ENCODE peak calls at places on chromosome X, in eight cellular contexts. One of them, this sample, is unnamed.

GRCh38 chrX:123830309-123830708 is 29.5 kb upstream of the XIAP start:
- DNase-seq in Caco-2: peak; percentile 68
- DNase-seq in prostate gland: no peak
- DNase-seq in left colon: peak; percentile 67
- DNase-seq in EH: no peak
- DNase-seq in NCI-H1105 treated with DMSO at 0.1 percent for 48 hours: no peak
- DNase-seq in thyroid gland: peak; percentile 85
- DNase-seq in NCI-H524: no peak
- DNase-seq in this sample: peak; percentile 88

GRCh38 chrX:72381439-72382198 is 75.9 kb upstream of the CITED1 start:
- DNase-seq in NCI-H524: no peak
- DNase-seq in NCI-H1105 treated with DMSO at 0.1 percent for 48 hours: no peak
- DNase-seq in thyroid gland: peak; percentile 47
- DNase-seq in prostate gland: no peak
- DNase-seq in left colon: no peak
- DNase-seq in Caco-2: no peak
- DNase-seq in EH: no peak
- DNase-seq in this sample: peak; percentile 76

GRCh38 chrX:39164212-39164611 is 363.0 kb downstream of the MID1IP1 start:
- DNase-seq in EH: no peak
- DNase-seq in NCI-H524: peak; percentile 7
- DNase-seq in thyroid gland: peak; percentile 54
- DNase-seq in NCI-H1105 treated with DMSO at 0.1 percent for 48 hours: no peak
- DNase-seq in prostate gland: no peak
- DNase-seq in left colon: no peak
- DNase-seq in Caco-2: no peak
- DNase-seq in this sample: no peak

GRCh38 chrX:11944486-11944885 is 186.4 kb downstream of the MSL3 start:
- DNase-seq in Caco-2: peak; percentile 39
- DNase-seq in NCI-H524: peak; percentile 29
- DNase-seq in NCI-H1105 treated with DMSO at 0.1 percent for 48 hours: no peak
- DNase-seq in prostate gland: no peak
- DNase-seq in thyroid gland: no peak
- DNase-seq in left colon: no peak
- DNase-seq in EH: peak; percentile 67
- DNase-seq in this sample: no peak

GRCh38 chrX:126770179-126770578 is 49.4 kb upstream of the PRR32 start:
- DNase-seq in thyroid gland: no peak
- DNase-seq in NCI-H524: peak; percentile 9
- DNase-seq in left colon: no peak
- DNase-seq in prostate gland: no peak
- DNase-seq in NCI-H1105 treated with DMSO at 0.1 percent for 48 hours: no peak
- DNase-seq in Caco-2: peak; percentile 30
- DNase-seq in EH: no peak
- DNase-seq in this sample: no peak

GRCh38 chrX:72396117-72396516 is 90.4 kb upstream of the CITED1 start:
- DNase-seq in NCI-H524: no peak
- DNase-seq in NCI-H1105 treated with DMSO at 0.1 percent for 48 hours: no peak
- DNase-seq in EH: no peak
- DNase-seq in left colon: no peak
- DNase-seq in thyroid gland: peak; percentile 45
- DNase-seq in prostate gland: no peak
- DNase-seq in Caco-2: no peak
- DNase-seq in this sample: no peak

GRCh38 chrX:40371376-40371775 is 209.4 kb upstream of the ATP6AP2 start:
- DNase-seq in prostate gland: no peak
- DNase-seq in left colon: no peak
- DNase-seq in NCI-H1105 treated with DMSO at 0.1 percent for 48 hours: no peak
- DNase-seq in thyroid gland: no peak
- DNase-seq in Caco-2: no peak
- DNase-seq in EH: no peak
- DNase-seq in NCI-H524: no peak
- DNase-seq in this sample: no peak

GRCh38 chrX:9522756-9523155 is 57.9 kb downstream of the TBL1X start:
- DNase-seq in thyroid gland: no peak
- DNase-seq in left colon: no peak
- DNase-seq in NCI-H1105 treated with DMSO at 0.1 percent for 48 hours: no peak
- DNase-seq in Caco-2: no peak
- DNase-seq in prostate gland: no peak
- DNase-seq in NCI-H524: no peak
- DNase-seq in EH: peak; percentile 15
- DNase-seq in this sample: no peak

GRCh38 chrX:53441531-53442321 is 7.6 kb upstream of the HSD17B10 start:
- DNase-seq in prostate gland: peak; percentile 51
- DNase-seq in left colon: peak; percentile 84
- DNase-seq in EH: peak; percentile 78
- DNase-seq in NCI-H1105 treated with DMSO at 0.1 percent for 48 hours: peak; percentile 84
- DNase-seq in Caco-2: peak; percentile 84
- DNase-seq in thyroid gland: peak; percentile 73
- DNase-seq in NCI-H524: peak; percentile 94
- DNase-seq in this sample: peak; percentile 63

GRCh38 chrX:11787564-11787963 is 29.5 kb downstream of the MSL3 start:
- DNase-seq in left colon: peak; percentile 59
- DNase-seq in thyroid gland: peak; percentile 67
- DNase-seq in NCI-H524: no peak
- DNase-seq in prostate gland: peak; percentile 39
- DNase-seq in EH: peak; percentile 7
- DNase-seq in NCI-H1105 treated with DMSO at 0.1 percent for 48 hours: no peak
- DNase-seq in Caco-2: no peak
- DNase-seq in this sample: no peak

GRCh38 chrX:47187106-47187677 is 6.4 kb upstream of the UBA1 start:
- DNase-seq in thyroid gland: peak; percentile 91
- DNase-seq in left colon: no peak
- DNase-seq in prostate gland: no peak
- DNase-seq in Caco-2: no peak
- DNase-seq in EH: no peak
- DNase-seq in NCI-H524: no peak
- DNase-seq in NCI-H1105 treated with DMSO at 0.1 percent for 48 hours: no peak
- DNase-seq in this sample: peak; percentile 40

GRCh38 chrX:23919706-23920320 is 12.0 kb downstream of the CXorf58 start:
- DNase-seq in NCI-H524: no peak
- DNase-seq in EH: peak; percentile 13
- DNase-seq in Caco-2: no peak
- DNase-seq in thyroid gland: peak; percentile 63
- DNase-seq in prostate gland: no peak
- DNase-seq in NCI-H1105 treated with DMSO at 0.1 percent for 48 hours: no peak
- DNase-seq in left colon: no peak
- DNase-seq in this sample: no peak

GRCh38 chrX:13110427-13111324 is 66.3 kb upstream of the FAM9C start:
- DNase-seq in thyroid gland: no peak
- DNase-seq in NCI-H1105 treated with DMSO at 0.1 percent for 48 hours: peak; percentile 26
- DNase-seq in EH: peak; percentile 96
- DNase-seq in left colon: no peak
- DNase-seq in Caco-2: no peak
- DNase-seq in NCI-H524: no peak
- DNase-seq in prostate gland: peak; percentile 6
- DNase-seq in this sample: no peak

GRCh38 chrX:68508799-68509198 is 9.9 kb downstream of the YIPF6 start:
- DNase-seq in left colon: no peak
- DNase-seq in NCI-H524: no peak
- DNase-seq in thyroid gland: no peak
- DNase-seq in NCI-H1105 treated with DMSO at 0.1 percent for 48 hours: no peak
- DNase-seq in EH: peak; percentile 6
- DNase-seq in prostate gland: no peak
- DNase-seq in Caco-2: no peak
- DNase-seq in this sample: no peak

GRCh38 chrX:155070038-155070437 is 898 bp downstream of the CMC4 start:
- DNase-seq in NCI-H1105 treated with DMSO at 0.1 percent for 48 hours: peak; percentile 21
- DNase-seq in Caco-2: no peak
- DNase-seq in NCI-H524: no peak
- DNase-seq in EH: no peak
- DNase-seq in thyroid gland: no peak
- DNase-seq in prostate gland: no peak
- DNase-seq in left colon: no peak
- DNase-seq in this sample: no peak

GRCh38 chrX:69614896-69615295 is 1.0 kb upstream of the EDA start:
- DNase-seq in left colon: no peak
- DNase-seq in EH: no peak
- DNase-seq in prostate gland: no peak
- DNase-seq in Caco-2: no peak
- DNase-seq in thyroid gland: no peak
- DNase-seq in NCI-H1105 treated with DMSO at 0.1 percent for 48 hours: no peak
- DNase-seq in NCI-H524: peak; percentile 71
- DNase-seq in this sample: peak; percentile 21

GRCh38 chrX:40006025-40007017 is 91.4 kb downstream of the BCOR start:
- DNase-seq in EH: peak; percentile 16
- DNase-seq in prostate gland: no peak
- DNase-seq in NCI-H524: no peak
- DNase-seq in NCI-H1105 treated with DMSO at 0.1 percent for 48 hours: no peak
- DNase-seq in Caco-2: peak; percentile 74
- DNase-seq in thyroid gland: peak; percentile 74
- DNase-seq in left colon: peak; percentile 71
- DNase-seq in this sample: no peak

GRCh38 chrX:9535101-9535500 is 70.2 kb downstream of the TBL1X start:
- DNase-seq in prostate gland: no peak
- DNase-seq in NCI-H524: no peak
- DNase-seq in NCI-H1105 treated with DMSO at 0.1 percent for 48 hours: no peak
- DNase-seq in Caco-2: no peak
- DNase-seq in thyroid gland: peak; percentile 17
- DNase-seq in EH: peak; percentile 20
- DNase-seq in left colon: no peak
- DNase-seq in this sample: peak; percentile 1

GRCh38 chrX:21645437-21646220 is 12.5 kb downstream of the KLHL34 start:
- DNase-seq in NCI-H1105 treated with DMSO at 0.1 percent for 48 hours: no peak
- DNase-seq in NCI-H524: no peak
- DNase-seq in Caco-2: no peak
- DNase-seq in EH: no peak
- DNase-seq in thyroid gland: no peak
- DNase-seq in prostate gland: no peak
- DNase-seq in left colon: no peak
- DNase-seq in this sample: no peak

GRCh38 chrX:95911062-95911461 is 773.6 kb upstream of the DIAPH2 start:
- DNase-seq in EH: no peak
- DNase-seq in Caco-2: no peak
- DNase-seq in NCI-H1105 treated with DMSO at 0.1 percent for 48 hours: no peak
- DNase-seq in NCI-H524: no peak
- DNase-seq in prostate gland: no peak
- DNase-seq in left colon: no peak
- DNase-seq in thyroid gland: no peak
- DNase-seq in this sample: no peak

GRCh38 chrX:38968817-38969216 is 167.6 kb downstream of the MID1IP1 start:
- DNase-seq in prostate gland: no peak
- DNase-seq in left colon: no peak
- DNase-seq in NCI-H524: no peak
- DNase-seq in thyroid gland: no peak
- DNase-seq in NCI-H1105 treated with DMSO at 0.1 percent for 48 hours: no peak
- DNase-seq in EH: no peak
- DNase-seq in Caco-2: no peak
- DNase-seq in this sample: no peak

GRCh38 chrX:155056877-155057792 is 13.8 kb downstream of the CMC4 start:
- DNase-seq in thyroid gland: peak; percentile 61
- DNase-seq in Caco-2: peak; percentile 49
- DNase-seq in NCI-H1105 treated with DMSO at 0.1 percent for 48 hours: peak; percentile 79
- DNase-seq in prostate gland: peak; percentile 39
- DNase-seq in EH: peak; percentile 82
- DNase-seq in left colon: peak; percentile 58
- DNase-seq in NCI-H524: peak; percentile 13
- DNase-seq in this sample: no peak

GRCh38 chrX:69556094-69557011 is 52.2 kb downstream of the NALF2 start:
- DNase-seq in EH: peak; percentile 7
- DNase-seq in thyroid gland: peak; percentile 44
- DNase-seq in NCI-H1105 treated with DMSO at 0.1 percent for 48 hours: no peak
- DNase-seq in left colon: no peak
- DNase-seq in Caco-2: peak; percentile 92
- DNase-seq in prostate gland: no peak
- DNase-seq in NCI-H524: no peak
- DNase-seq in this sample: no peak

GRCh38 chrX:77446029-77446585 is 1.1 kb upstream of the FGF16 start:
- DNase-seq in Caco-2: no peak
- DNase-seq in prostate gland: no peak
- DNase-seq in left colon: peak; percentile 25
- DNase-seq in NCI-H524: no peak
- DNase-seq in thyroid gland: peak; percentile 45
- DNase-seq in EH: no peak
- DNase-seq in NCI-H1105 treated with DMSO at 0.1 percent for 48 hours: no peak
- DNase-seq in this sample: peak; percentile 34

GRCh38 chrX:71870337-71871098 is 40.1 kb upstream of the NHSL2 start:
- DNase-seq in NCI-H1105 treated with DMSO at 0.1 percent for 48 hours: no peak
- DNase-seq in EH: peak; percentile 0
- DNase-seq in thyroid gland: peak; percentile 1
- DNase-seq in prostate gland: no peak
- DNase-seq in NCI-H524: peak; percentile 75
- DNase-seq in Caco-2: peak; percentile 48
- DNase-seq in left colon: no peak
- DNase-seq in this sample: no peak

GRCh38 chrX:23799469-23800065 is 16.6 kb downstream of the SAT1 start:
- DNase-seq in Caco-2: no peak
- DNase-seq in NCI-H1105 treated with DMSO at 0.1 percent for 48 hours: no peak
- DNase-seq in left colon: no peak
- DNase-seq in NCI-H524: no peak
- DNase-seq in prostate gland: no peak
- DNase-seq in EH: peak; percentile 32
- DNase-seq in thyroid gland: no peak
- DNase-seq in this sample: no peak

GRCh38 chrX:148732743-148733142 is 232.3 kb downstream of the AFF2 start:
- DNase-seq in Caco-2: no peak
- DNase-seq in EH: no peak
- DNase-seq in NCI-H524: no peak
- DNase-seq in NCI-H1105 treated with DMSO at 0.1 percent for 48 hours: no peak
- DNase-seq in left colon: no peak
- DNase-seq in thyroid gland: no peak
- DNase-seq in prostate gland: no peak
- DNase-seq in this sample: no peak